ENCODE peak calls at places on chromosomes 6 and 20, in ten cellular contexts. One of them, this sample, is unnamed.

GRCh38 chr6:26575494-26575939 is 21.2 kb upstream of the ABT1 start:
- DNase-seq in sciatic nerve: no peak
- DNase-seq in activated T-cell treated with anti-CD3 and anti-CD28 coated beads, Interleukin-2, amount 50 U/mL, for 24 hours: no peak
- DNase-seq in AG04449: no peak
- DNase-seq in mammary epithelial cell: peak
- DNase-seq in stimulated activated CD4-positive, alpha-beta T cell treated with anti-CD3 and anti-CD28 coated beads, Interleukin-4, amount 100 ng/mL, for 48 hours: no peak
- DNase-seq in ACHN: no peak
- DNase-seq in endothelial cell: no peak
- DNase-seq in midbrain: no peak
- DNase-seq in SK-N-SH: no peak
- DNase-seq in this sample: no peak

GRCh38 chr6:16320533-16321340 is 82.3 kb downstream of the GMPR start:
- DNase-seq in stimulated activated CD4-positive, alpha-beta T cell treated with anti-CD3 and anti-CD28 coated beads, Interleukin-4, amount 100 ng/mL, for 48 hours: no peak
- DNase-seq in SK-N-SH: no peak
- DNase-seq in sciatic nerve: peak
- DNase-seq in ACHN: no peak
- DNase-seq in mammary epithelial cell: no peak
- DNase-seq in endothelial cell: no peak
- DNase-seq in midbrain: peak
- DNase-seq in AG04449: no peak
- DNase-seq in activated T-cell treated with anti-CD3 and anti-CD28 coated beads, Interleukin-2, amount 50 U/mL, for 24 hours: peak
- DNase-seq in this sample: no peak

GRCh38 chr6:7341989-7342742 is 29.2 kb upstream of the SSR1 start:
- DNase-seq in SK-N-SH: peak
- DNase-seq in AG04449: no peak
- DNase-seq in endothelial cell: no peak
- DNase-seq in ACHN: no peak
- DNase-seq in mammary epithelial cell: no peak
- DNase-seq in sciatic nerve: no peak
- DNase-seq in stimulated activated CD4-positive, alpha-beta T cell treated with anti-CD3 and anti-CD28 coated beads, Interleukin-4, amount 100 ng/mL, for 48 hours: no peak
- DNase-seq in activated T-cell treated with anti-CD3 and anti-CD28 coated beads, Interleukin-2, amount 50 U/mL, for 24 hours: no peak
- DNase-seq in midbrain: no peak
- DNase-seq in this sample: no peak

GRCh38 chr6:72446427-72446826 is 175.4 kb upstream of the KCNQ5 start:
- DNase-seq in AG04449: no peak
- DNase-seq in activated T-cell treated with anti-CD3 and anti-CD28 coated beads, Interleukin-2, amount 50 U/mL, for 24 hours: no peak
- DNase-seq in midbrain: no peak
- DNase-seq in SK-N-SH: no peak
- DNase-seq in sciatic nerve: no peak
- DNase-seq in endothelial cell: no peak
- DNase-seq in stimulated activated CD4-positive, alpha-beta T cell treated with anti-CD3 and anti-CD28 coated beads, Interleukin-4, amount 100 ng/mL, for 48 hours: no peak
- DNase-seq in mammary epithelial cell: no peak
- DNase-seq in ACHN: no peak
- DNase-seq in this sample: peak

GRCh38 chr6:40640591-40641293 is 53.6 kb upstream of the LRFN2 start:
- DNase-seq in stimulated activated CD4-positive, alpha-beta T cell treated with anti-CD3 and anti-CD28 coated beads, Interleukin-4, amount 100 ng/mL, for 48 hours: no peak
- DNase-seq in sciatic nerve: peak
- DNase-seq in mammary epithelial cell: no peak
- DNase-seq in ACHN: no peak
- DNase-seq in AG04449: no peak
- DNase-seq in midbrain: no peak
- DNase-seq in endothelial cell: no peak
- DNase-seq in SK-N-SH: no peak
- DNase-seq in activated T-cell treated with anti-CD3 and anti-CD28 coated beads, Interleukin-2, amount 50 U/mL, for 24 hours: peak
- DNase-seq in this sample: no peak

GRCh38 chr6:8238772-8239683 is 136.7 kb upstream of the EEF1E1 start:
- DNase-seq in AG04449: no peak
- DNase-seq in stimulated activated CD4-positive, alpha-beta T cell treated with anti-CD3 and anti-CD28 coated beads, Interleukin-4, amount 100 ng/mL, for 48 hours: no peak
- DNase-seq in SK-N-SH: peak
- DNase-seq in sciatic nerve: no peak
- DNase-seq in endothelial cell: no peak
- DNase-seq in midbrain: no peak
- DNase-seq in ACHN: no peak
- DNase-seq in activated T-cell treated with anti-CD3 and anti-CD28 coated beads, Interleukin-2, amount 50 U/mL, for 24 hours: no peak
- DNase-seq in mammary epithelial cell: no peak
- DNase-seq in this sample: no peak

GRCh38 chr6:3612341-3613041 is 139.0 kb downstream of the PXDC1 start:
- DNase-seq in SK-N-SH: no peak
- DNase-seq in ACHN: peak
- DNase-seq in midbrain: no peak
- DNase-seq in AG04449: peak
- DNase-seq in endothelial cell: no peak
- DNase-seq in stimulated activated CD4-positive, alpha-beta T cell treated with anti-CD3 and anti-CD28 coated beads, Interleukin-4, amount 100 ng/mL, for 48 hours: no peak
- DNase-seq in mammary epithelial cell: peak
- DNase-seq in activated T-cell treated with anti-CD3 and anti-CD28 coated beads, Interleukin-2, amount 50 U/mL, for 24 hours: no peak
- DNase-seq in sciatic nerve: no peak
- DNase-seq in this sample: peak

GRCh38 chr6:79821859-79822258 is 125.5 kb downstream of the ELOVL4 start:
- DNase-seq in activated T-cell treated with anti-CD3 and anti-CD28 coated beads, Interleukin-2, amount 50 U/mL, for 24 hours: no peak
- DNase-seq in stimulated activated CD4-positive, alpha-beta T cell treated with anti-CD3 and anti-CD28 coated beads, Interleukin-4, amount 100 ng/mL, for 48 hours: no peak
- DNase-seq in sciatic nerve: no peak
- DNase-seq in midbrain: no peak
- DNase-seq in endothelial cell: no peak
- DNase-seq in ACHN: peak
- DNase-seq in mammary epithelial cell: peak
- DNase-seq in SK-N-SH: no peak
- DNase-seq in AG04449: no peak
- DNase-seq in this sample: no peak

GRCh38 chr6:108497883-108498282 is 62.8 kb upstream of the FOXO3 start:
- DNase-seq in stimulated activated CD4-positive, alpha-beta T cell treated with anti-CD3 and anti-CD28 coated beads, Interleukin-4, amount 100 ng/mL, for 48 hours: peak
- DNase-seq in ACHN: peak
- DNase-seq in SK-N-SH: peak
- DNase-seq in endothelial cell: peak
- DNase-seq in sciatic nerve: no peak
- DNase-seq in activated T-cell treated with anti-CD3 and anti-CD28 coated beads, Interleukin-2, amount 50 U/mL, for 24 hours: no peak
- DNase-seq in mammary epithelial cell: peak
- DNase-seq in AG04449: no peak
- DNase-seq in midbrain: no peak
- DNase-seq in this sample: peak

GRCh38 chr6:139649128-139649527 is 274.7 kb upstream of the CITED2 start:
- DNase-seq in stimulated activated CD4-positive, alpha-beta T cell treated with anti-CD3 and anti-CD28 coated beads, Interleukin-4, amount 100 ng/mL, for 48 hours: no peak
- DNase-seq in activated T-cell treated with anti-CD3 and anti-CD28 coated beads, Interleukin-2, amount 50 U/mL, for 24 hours: no peak
- DNase-seq in endothelial cell: no peak
- DNase-seq in sciatic nerve: no peak
- DNase-seq in ACHN: no peak
- DNase-seq in mammary epithelial cell: no peak
- DNase-seq in midbrain: no peak
- DNase-seq in AG04449: no peak
- DNase-seq in SK-N-SH: no peak
- DNase-seq in this sample: no peak

GRCh38 chr6:26454641-26455040 is 3.1 kb upstream of the BTN2A1 start:
- DNase-seq in sciatic nerve: no peak
- DNase-seq in ACHN: no peak
- DNase-seq in AG04449: no peak
- DNase-seq in SK-N-SH: no peak
- DNase-seq in mammary epithelial cell: no peak
- DNase-seq in stimulated activated CD4-positive, alpha-beta T cell treated with anti-CD3 and anti-CD28 coated beads, Interleukin-4, amount 100 ng/mL, for 48 hours: no peak
- DNase-seq in midbrain: no peak
- DNase-seq in endothelial cell: no peak
- DNase-seq in activated T-cell treated with anti-CD3 and anti-CD28 coated beads, Interleukin-2, amount 50 U/mL, for 24 hours: no peak
- DNase-seq in this sample: no peak

GRCh38 chr6:18432180-18432579 is 45.0 kb downstream of the RNF144B start:
- DNase-seq in midbrain: no peak
- DNase-seq in ACHN: peak
- DNase-seq in activated T-cell treated with anti-CD3 and anti-CD28 coated beads, Interleukin-2, amount 50 U/mL, for 24 hours: no peak
- DNase-seq in endothelial cell: no peak
- DNase-seq in mammary epithelial cell: peak
- DNase-seq in sciatic nerve: no peak
- DNase-seq in AG04449: peak
- DNase-seq in stimulated activated CD4-positive, alpha-beta T cell treated with anti-CD3 and anti-CD28 coated beads, Interleukin-4, amount 100 ng/mL, for 48 hours: no peak
- DNase-seq in SK-N-SH: no peak
- DNase-seq in this sample: peak

GRCh38 chr20:59669451-59669850 is 65.1 kb downstream of the PHACTR3 start:
- DNase-seq in stimulated activated CD4-positive, alpha-beta T cell treated with anti-CD3 and anti-CD28 coated beads, Interleukin-4, amount 100 ng/mL, for 48 hours: no peak
- DNase-seq in mammary epithelial cell: no peak
- DNase-seq in sciatic nerve: no peak
- DNase-seq in ACHN: no peak
- DNase-seq in SK-N-SH: no peak
- DNase-seq in endothelial cell: no peak
- DNase-seq in activated T-cell treated with anti-CD3 and anti-CD28 coated beads, Interleukin-2, amount 50 U/mL, for 24 hours: no peak
- DNase-seq in midbrain: no peak
- DNase-seq in AG04449: no peak
- DNase-seq in this sample: no peak

GRCh38 chr6:40398034-40398679 is 189.0 kb downstream of the LRFN2 start:
- DNase-seq in ACHN: no peak
- DNase-seq in endothelial cell: no peak
- DNase-seq in activated T-cell treated with anti-CD3 and anti-CD28 coated beads, Interleukin-2, amount 50 U/mL, for 24 hours: peak
- DNase-seq in stimulated activated CD4-positive, alpha-beta T cell treated with anti-CD3 and anti-CD28 coated beads, Interleukin-4, amount 100 ng/mL, for 48 hours: no peak
- DNase-seq in SK-N-SH: no peak
- DNase-seq in AG04449: no peak
- DNase-seq in midbrain: no peak
- DNase-seq in sciatic nerve: no peak
- DNase-seq in mammary epithelial cell: no peak
- DNase-seq in this sample: no peak

GRCh38 chr6:168163096-168163731 is 84.2 kb upstream of the FRMD1 start:
- DNase-seq in SK-N-SH: peak
- DNase-seq in activated T-cell treated with anti-CD3 and anti-CD28 coated beads, Interleukin-2, amount 50 U/mL, for 24 hours: no peak
- DNase-seq in endothelial cell: no peak
- DNase-seq in midbrain: peak
- DNase-seq in mammary epithelial cell: no peak
- DNase-seq in sciatic nerve: no peak
- DNase-seq in stimulated activated CD4-positive, alpha-beta T cell treated with anti-CD3 and anti-CD28 coated beads, Interleukin-4, amount 100 ng/mL, for 48 hours: no peak
- DNase-seq in AG04449: no peak
- DNase-seq in ACHN: no peak
- DNase-seq in this sample: no peak

GRCh38 chr20:11807070-11807741 is 110.5 kb upstream of the BTBD3 start:
- DNase-seq in endothelial cell: no peak
- DNase-seq in stimulated activated CD4-positive, alpha-beta T cell treated with anti-CD3 and anti-CD28 coated beads, Interleukin-4, amount 100 ng/mL, for 48 hours: no peak
- DNase-seq in sciatic nerve: no peak
- DNase-seq in SK-N-SH: no peak
- DNase-seq in midbrain: no peak
- DNase-seq in ACHN: peak
- DNase-seq in mammary epithelial cell: peak
- DNase-seq in AG04449: peak
- DNase-seq in activated T-cell treated with anti-CD3 and anti-CD28 coated beads, Interleukin-2, amount 50 U/mL, for 24 hours: no peak
- DNase-seq in this sample: peak

GRCh38 chr20:58075980-58076749 is 152.3 kb downstream of the ANKRD60 start:
- DNase-seq in mammary epithelial cell: no peak
- DNase-seq in ACHN: no peak
- DNase-seq in midbrain: no peak
- DNase-seq in stimulated activated CD4-positive, alpha-beta T cell treated with anti-CD3 and anti-CD28 coated beads, Interleukin-4, amount 100 ng/mL, for 48 hours: no peak
- DNase-seq in endothelial cell: no peak
- DNase-seq in activated T-cell treated with anti-CD3 and anti-CD28 coated beads, Interleukin-2, amount 50 U/mL, for 24 hours: no peak
- DNase-seq in sciatic nerve: peak
- DNase-seq in AG04449: no peak
- DNase-seq in SK-N-SH: peak
- DNase-seq in this sample: no peak

GRCh38 chr20:31593221-31594001 is 11.7 kb upstream of the ID1 start:
- DNase-seq in mammary epithelial cell: peak
- DNase-seq in ACHN: peak
- DNase-seq in activated T-cell treated with anti-CD3 and anti-CD28 coated beads, Interleukin-2, amount 50 U/mL, for 24 hours: no peak
- DNase-seq in AG04449: no peak
- DNase-seq in endothelial cell: no peak
- DNase-seq in SK-N-SH: no peak
- DNase-seq in midbrain: no peak
- DNase-seq in stimulated activated CD4-positive, alpha-beta T cell treated with anti-CD3 and anti-CD28 coated beads, Interleukin-4, amount 100 ng/mL, for 48 hours: no peak
- DNase-seq in sciatic nerve: no peak
- DNase-seq in this sample: peak

GRCh38 chr6:161439093-161439492 is 165.2 kb upstream of the AGPAT4 start:
- DNase-seq in ACHN: peak
- DNase-seq in stimulated activated CD4-positive, alpha-beta T cell treated with anti-CD3 and anti-CD28 coated beads, Interleukin-4, amount 100 ng/mL, for 48 hours: no peak
- DNase-seq in sciatic nerve: peak
- DNase-seq in AG04449: peak
- DNase-seq in activated T-cell treated with anti-CD3 and anti-CD28 coated beads, Interleukin-2, amount 50 U/mL, for 24 hours: no peak
- DNase-seq in endothelial cell: no peak
- DNase-seq in SK-N-SH: no peak
- DNase-seq in mammary epithelial cell: peak
- DNase-seq in midbrain: peak
- DNase-seq in this sample: peak

GRCh38 chr6:14165091-14165490 is 47.5 kb downstream of the CD83 start:
- DNase-seq in ACHN: peak
- DNase-seq in activated T-cell treated with anti-CD3 and anti-CD28 coated beads, Interleukin-2, amount 50 U/mL, for 24 hours: no peak
- DNase-seq in mammary epithelial cell: peak
- DNase-seq in AG04449: peak
- DNase-seq in SK-N-SH: no peak
- DNase-seq in stimulated activated CD4-positive, alpha-beta T cell treated with anti-CD3 and anti-CD28 coated beads, Interleukin-4, amount 100 ng/mL, for 48 hours: no peak
- DNase-seq in endothelial cell: no peak
- DNase-seq in sciatic nerve: no peak
- DNase-seq in midbrain: no peak
- DNase-seq in this sample: peak

GRCh38 chr20:51703446-51704287 is 64.5 kb downstream of the ATP9A start:
- DNase-seq in activated T-cell treated with anti-CD3 and anti-CD28 coated beads, Interleukin-2, amount 50 U/mL, for 24 hours: no peak
- DNase-seq in sciatic nerve: no peak
- DNase-seq in AG04449: no peak
- DNase-seq in SK-N-SH: peak
- DNase-seq in ACHN: peak
- DNase-seq in stimulated activated CD4-positive, alpha-beta T cell treated with anti-CD3 and anti-CD28 coated beads, Interleukin-4, amount 100 ng/mL, for 48 hours: no peak
- DNase-seq in mammary epithelial cell: no peak
- DNase-seq in endothelial cell: no peak
- DNase-seq in midbrain: no peak
- DNase-seq in this sample: peak

GRCh38 chr6:134331255-134331654 is 13.3 kb upstream of the SGK1 start:
- DNase-seq in AG04449: no peak
- DNase-seq in ACHN: no peak
- DNase-seq in midbrain: no peak
- DNase-seq in SK-N-SH: no peak
- DNase-seq in stimulated activated CD4-positive, alpha-beta T cell treated with anti-CD3 and anti-CD28 coated beads, Interleukin-4, amount 100 ng/mL, for 48 hours: no peak
- DNase-seq in mammary epithelial cell: no peak
- DNase-seq in endothelial cell: no peak
- DNase-seq in activated T-cell treated with anti-CD3 and anti-CD28 coated beads, Interleukin-2, amount 50 U/mL, for 24 hours: no peak
- DNase-seq in sciatic nerve: no peak
- DNase-seq in this sample: no peak

GRCh38 chr6:87742106-87742505 is 40.1 kb upstream of the AKIRIN2 start:
- DNase-seq in stimulated activated CD4-positive, alpha-beta T cell treated with anti-CD3 and anti-CD28 coated beads, Interleukin-4, amount 100 ng/mL, for 48 hours: peak
- DNase-seq in activated T-cell treated with anti-CD3 and anti-CD28 coated beads, Interleukin-2, amount 50 U/mL, for 24 hours: peak
- DNase-seq in midbrain: no peak
- DNase-seq in sciatic nerve: no peak
- DNase-seq in endothelial cell: no peak
- DNase-seq in mammary epithelial cell: no peak
- DNase-seq in AG04449: no peak
- DNase-seq in SK-N-SH: no peak
- DNase-seq in ACHN: no peak
- DNase-seq in this sample: no peak

GRCh38 chr6:122069933-122070332 is 329.5 kb upstream of the HSF2 start:
- DNase-seq in mammary epithelial cell: no peak
- DNase-seq in sciatic nerve: no peak
- DNase-seq in ACHN: no peak
- DNase-seq in endothelial cell: no peak
- DNase-seq in stimulated activated CD4-positive, alpha-beta T cell treated with anti-CD3 and anti-CD28 coated beads, Interleukin-4, amount 100 ng/mL, for 48 hours: no peak
- DNase-seq in SK-N-SH: no peak
- DNase-seq in activated T-cell treated with anti-CD3 and anti-CD28 coated beads, Interleukin-2, amount 50 U/mL, for 24 hours: no peak
- DNase-seq in midbrain: no peak
- DNase-seq in AG04449: no peak
- DNase-seq in this sample: no peak

GRCh38 chr6:167762259-167762962 is 64.3 kb upstream of the AFDN start:
- DNase-seq in SK-N-SH: no peak
- DNase-seq in mammary epithelial cell: no peak
- DNase-seq in stimulated activated CD4-positive, alpha-beta T cell treated with anti-CD3 and anti-CD28 coated beads, Interleukin-4, amount 100 ng/mL, for 48 hours: no peak
- DNase-seq in midbrain: peak
- DNase-seq in ACHN: no peak
- DNase-seq in activated T-cell treated with anti-CD3 and anti-CD28 coated beads, Interleukin-2, amount 50 U/mL, for 24 hours: no peak
- DNase-seq in sciatic nerve: no peak
- DNase-seq in endothelial cell: no peak
- DNase-seq in AG04449: no peak
- DNase-seq in this sample: no peak

GRCh38 chr6:90294614-90294988 is 2.0 kb downstream of the BACH2 start:
- DNase-seq in midbrain: no peak
- DNase-seq in endothelial cell: no peak
- DNase-seq in AG04449: no peak
- DNase-seq in SK-N-SH: peak
- DNase-seq in mammary epithelial cell: no peak
- DNase-seq in ACHN: no peak
- DNase-seq in sciatic nerve: no peak
- DNase-seq in stimulated activated CD4-positive, alpha-beta T cell treated with anti-CD3 and anti-CD28 coated beads, Interleukin-4, amount 100 ng/mL, for 48 hours: no peak
- DNase-seq in activated T-cell treated with anti-CD3 and anti-CD28 coated beads, Interleukin-2, amount 50 U/mL, for 24 hours: peak
- DNase-seq in this sample: no peak

GRCh38 chr6:76788154-76788553 is 675.1 kb downstream of the HTR1B start:
- DNase-seq in endothelial cell: no peak
- DNase-seq in ACHN: no peak
- DNase-seq in SK-N-SH: no peak
- DNase-seq in midbrain: no peak
- DNase-seq in AG04449: no peak
- DNase-seq in activated T-cell treated with anti-CD3 and anti-CD28 coated beads, Interleukin-2, amount 50 U/mL, for 24 hours: no peak
- DNase-seq in mammary epithelial cell: no peak
- DNase-seq in stimulated activated CD4-positive, alpha-beta T cell treated with anti-CD3 and anti-CD28 coated beads, Interleukin-4, amount 100 ng/mL, for 48 hours: no peak
- DNase-seq in sciatic nerve: no peak
- DNase-seq in this sample: no peak

GRCh38 chr6:9612489-9612888 is 802.4 kb downstream of the TFAP2A start:
- DNase-seq in ACHN: no peak
- DNase-seq in endothelial cell: no peak
- DNase-seq in stimulated activated CD4-positive, alpha-beta T cell treated with anti-CD3 and anti-CD28 coated beads, Interleukin-4, amount 100 ng/mL, for 48 hours: no peak
- DNase-seq in mammary epithelial cell: no peak
- DNase-seq in midbrain: no peak
- DNase-seq in AG04449: no peak
- DNase-seq in sciatic nerve: no peak
- DNase-seq in activated T-cell treated with anti-CD3 and anti-CD28 coated beads, Interleukin-2, amount 50 U/mL, for 24 hours: no peak
- DNase-seq in SK-N-SH: no peak
- DNase-seq in this sample: no peak